ENCODE peak calls at places on chromosomes 13 and 19, in four cellular contexts. D is IMR-90, K is ovary, B is iPS DF 6.9. V is an unnamed sample.

GRCh38 chr13:73903561-73903960 is 230.6 kb downstream of the KLF12 start:
- DNase-seq in D (no peak), K (no peak), B (peak; percentile 18), V (no peak)

GRCh38 chr19:48627865-48628314 is 8.6 kb downstream of the SPHK2 start:
- DNase-seq in D (no peak), K (no peak), B (no peak), V (no peak)

GRCh38 chr19:34475026-34475974 is 6.3 kb upstream of the WTIP start:
- DNase-seq in D (peak; percentile 91), K (peak; percentile 5), B (no peak), V (no peak)

GRCh38 chr13:114004416-114005205 is 30.7 kb upstream of the C13orf46 start:
- DNase-seq in D (peak; percentile 50), K (no peak), B (no peak), V (no peak)

GRCh38 chr19:46471116-46471733 is at the start of gene PNMA8A:
- DNase-seq in D (peak; percentile 57), K (peak; percentile 89), B (peak; percentile 95), V (no peak)

GRCh38 chr19:55454787-55455243 is 6.6 kb downstream of the ISOC2 start:
- DNase-seq in D (peak; percentile 22), K (no peak), B (no peak), V (no peak)

GRCh38 chr13:85287528-85287927 is 511.7 kb downstream of the SLITRK6 start:
- DNase-seq in D (no peak), K (no peak), B (no peak), V (no peak)

GRCh38 chr13:24693862-24694471 is 13.8 kb downstream of the ATP12A start:
- DNase-seq in D (peak; percentile 55), K (no peak), B (peak; percentile 71), V (peak; percentile 30)

GRCh38 chr13:41064493-41064892 is 3.2 kb downstream of the WBP4 start:
- DNase-seq in D (peak; percentile 90), K (no peak), B (no peak), V (no peak)

GRCh38 chr19:9906475-9907087 is 29.7 kb downstream of the OLFM2 start:
- DNase-seq in D (no peak), K (no peak), B (no peak), V (no peak)

GRCh38 chr19:27691991-27692390 is 1521.0 kb downstream of the UQCRFS1 start:
- DNase-seq in D (no peak), K (no peak), B (no peak), V (no peak)

GRCh38 chr13:109626386-109627171 is 159.8 kb downstream of the IRS2 start:
- DNase-seq in D (no peak), K (no peak), B (no peak), V (no peak)

GRCh38 chr19:32061304-32061703 is 284.1 kb upstream of the ZNF507 start:
- DNase-seq in D (no peak), K (no peak), B (no peak), V (no peak)

GRCh38 chr13:75802161-75802560 is 166.0 kb downstream of the LMO7 start:
- DNase-seq in D (no peak), K (no peak), B (no peak), V (no peak)
- H3K27ac ChIP-seq in D (no peak overlapping the region), K (no peak overlapping the region), B (peak overlapping the region; percentile 45), V (no peak overlapping the region)

DNA sequence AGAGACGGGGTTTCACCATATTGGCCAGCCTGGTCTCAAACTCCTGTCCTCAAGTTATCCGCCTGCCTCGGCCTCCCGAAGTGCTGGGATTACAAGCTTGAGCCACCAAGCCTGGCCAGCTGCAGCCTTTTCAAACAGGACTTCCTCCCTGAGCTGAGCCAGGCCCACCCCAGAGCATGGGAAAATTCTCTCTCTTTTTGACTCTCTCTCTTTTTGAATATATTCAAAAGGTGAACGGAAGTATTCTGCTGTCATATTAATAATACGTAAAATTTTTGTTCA is 539 bp upstream of the ZNF506 start:
- DNase-seq in D (no peak), K (no peak), B (no peak), V (no peak)
- H3K27ac ChIP-seq in D (peak overlapping the region; percentile 39), K (no peak overlapping the region), B (no peak overlapping the region), V (peak overlapping the region; percentile 31)

DNA sequence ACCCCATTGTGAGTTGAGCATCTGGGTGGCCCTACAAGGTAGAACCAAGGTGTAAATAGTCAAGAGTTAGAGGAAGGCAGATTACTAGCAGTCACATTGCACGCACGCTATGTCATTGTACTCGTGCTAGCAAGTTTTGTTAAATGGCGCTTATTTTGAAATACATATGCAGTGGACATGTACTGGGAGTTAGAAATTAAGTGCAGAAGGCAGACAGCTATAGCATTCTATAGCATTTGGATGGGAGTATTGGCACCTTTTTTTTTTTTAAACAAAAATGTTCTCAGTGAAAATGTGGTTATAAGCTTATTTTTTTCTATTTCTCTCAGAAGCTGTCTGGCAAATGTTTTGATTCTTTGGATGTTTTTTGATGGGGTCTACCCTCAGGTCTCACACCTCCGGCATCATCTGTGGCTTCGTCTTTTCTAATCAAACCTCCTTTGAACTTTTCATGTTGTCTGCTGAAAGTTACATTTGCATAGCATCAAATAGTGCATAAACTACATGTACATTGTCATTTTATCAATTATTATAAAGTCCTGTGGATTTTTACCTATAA is 68.1 kb downstream of the ARHGEF7 start:
- DNase-seq in D (no peak), K (no peak), B (no peak), V (no peak)
- H3K27ac ChIP-seq in D (no peak overlapping the region), K (no peak overlapping the region), B (no peak overlapping the region), V (no peak overlapping the region)

GRCh38 chr13:49347650-49348385 is 96.0 kb downstream of the CAB39L start:
- DNase-seq in D (no peak), K (no peak), B (no peak), V (no peak)
- H3K27ac ChIP-seq in D (no peak overlapping the region), K (no peak overlapping the region), B (no peak overlapping the region), V (no peak overlapping the region)

GRCh38 chr13:26310470-26310869 is 56.5 kb downstream of the CDK8 start:
- DNase-seq in D (no peak), K (no peak), B (no peak), V (no peak)
- H3K27ac ChIP-seq in D (no peak overlapping the region), K (no peak overlapping the region), B (no peak overlapping the region), V (no peak overlapping the region)

GRCh38 chr19:42419309-42419708 is 7.9 kb downstream of the LIPE start:
- DNase-seq in D (no peak), K (no peak), B (no peak), V (no peak)
- H3K27ac ChIP-seq in D (no peak overlapping the region), K (no peak overlapping the region), B (no peak overlapping the region), V (no peak overlapping the region)

GRCh38 chr13:95193509-95194230 is 107.6 kb downstream of the ABCC4 start:
- DNase-seq in D (no peak), K (no peak), B (no peak), V (no peak)
- H3K27ac ChIP-seq in D (peak overlapping the region; percentile 45), K (no peak overlapping the region), B (no peak overlapping the region), V (no peak overlapping the region)

DNA sequence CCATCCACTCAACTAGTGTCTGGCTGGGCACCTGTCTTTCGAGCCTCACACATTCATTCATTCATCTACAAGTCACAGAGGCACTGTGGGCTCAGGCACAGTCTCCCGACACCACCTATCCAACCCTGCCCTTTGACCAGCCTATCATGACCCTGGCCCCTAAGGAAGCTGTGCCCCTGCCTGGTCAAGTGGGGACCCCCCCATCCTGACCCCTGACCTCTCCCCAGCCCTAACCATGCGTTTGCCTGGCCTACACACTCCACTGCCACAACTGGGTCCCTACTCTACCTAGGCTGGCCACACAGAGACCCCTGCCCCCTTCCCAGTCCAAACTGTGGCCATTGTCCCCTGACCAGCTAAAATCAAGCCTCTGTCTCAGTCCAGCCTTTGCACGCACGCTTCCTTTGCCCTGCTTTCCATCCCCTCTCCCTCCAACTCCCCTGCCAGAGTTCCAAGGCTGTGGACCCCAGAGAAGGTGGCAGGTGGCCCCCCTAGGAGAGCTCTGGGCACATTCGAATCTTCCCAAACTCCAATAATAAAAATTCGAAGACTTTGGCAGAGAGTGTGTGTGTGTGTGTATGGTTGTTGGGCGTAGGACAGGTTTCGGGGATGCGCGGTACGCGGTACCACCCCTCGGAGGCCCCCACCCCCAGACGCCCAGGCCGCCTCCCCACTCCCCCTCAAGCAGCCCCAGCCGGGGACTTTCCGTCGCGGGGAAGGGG is 404 bp upstream of the IL27RA start:
- DNase-seq in D (no peak), K (no peak), B (no peak), V (no peak)
- H3K27ac ChIP-seq in D (no peak overlapping the region), K (no peak overlapping the region), B (no peak overlapping the region), V (no peak overlapping the region)

GRCh38 chr19:47471733-47472457 is at the start of gene SLC8A2:
- DNase-seq in D (peak; percentile 77), K (peak; percentile 36), B (no peak), V (peak; percentile 35)

GRCh38 chr19:47469719-47470118 is 2.0 kb downstream of the SLC8A2 start:
- DNase-seq in D (no peak), K (no peak), B (no peak), V (no peak)

GRCh38 chr19:47473336-47473735 is 1.6 kb upstream of the SLC8A2 start:
- DNase-seq in D (no peak), K (no peak), B (no peak), V (no peak)

GRCh38 chr19:47470447-47471195 is 1.1 kb downstream of the SLC8A2 start:
- DNase-seq in D (no peak), K (no peak), B (no peak), V (no peak)

GRCh38 chr19:47471381-47471732 is 336 bp downstream of the SLC8A2 start:
- DNase-seq in D (no peak), K (no peak), B (no peak), V (no peak)
- H3K27ac ChIP-seq in D (no peak overlapping the region), K (no peak overlapping the region), B (no peak overlapping the region), V (no peak overlapping the region)

GRCh38 chr19:41897181-41897580 is 14.2 kb downstream of the ARHGEF1 start:
- DNase-seq in D (no peak), K (no peak), B (no peak), V (no peak)

GRCh38 chr19:41897820-41898219 is 14.8 kb downstream of the ARHGEF1 start:
- DNase-seq in D (no peak), K (no peak), B (no peak), V (no peak)

GRCh38 chr19:41895745-41896580 is 13.0 kb downstream of the ARHGEF1 start:
- DNase-seq in D (no peak), K (no peak), B (no peak), V (no peak)

GRCh38 chr19:41898235-41898634 is 15.3 kb downstream of the ARHGEF1 start:
- DNase-seq in D (no peak), K (no peak), B (no peak), V (no peak)

DNA sequence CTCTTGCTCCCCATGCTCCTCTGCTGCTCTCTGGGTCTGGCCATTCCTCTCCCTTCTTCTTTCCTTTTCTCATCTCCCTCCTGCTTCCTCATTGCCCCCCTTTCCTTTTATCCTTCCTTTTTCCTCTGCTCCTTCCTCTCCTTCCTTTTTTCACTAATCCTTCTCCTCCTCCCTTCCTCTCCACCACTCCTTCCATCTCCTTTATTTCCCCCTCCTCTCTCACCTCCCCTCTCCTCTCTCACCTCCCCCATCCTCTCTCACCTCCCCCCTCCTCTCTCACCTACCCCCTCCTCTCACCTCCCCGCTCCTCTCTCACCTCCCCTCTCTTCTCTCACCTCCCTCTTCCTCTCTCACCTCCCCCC is 13.6 kb downstream of the ARHGEF1 start:
- DNase-seq in D (no peak), K (no peak), B (no peak), V (no peak)
- H3K27ac ChIP-seq in D (no peak overlapping the region), K (no peak overlapping the region), B (no peak overlapping the region), V (no peak overlapping the region)